ENCODE peak calls at places on chromosomes 2 and 18, in four cellular contexts. One of them, this sample, is unnamed.

GRCh38 chr2:120730053-120730439 is 5.6 kb upstream of the GLI2 start:
- DNase-seq in ELR: peak; percentile 8
- DNase-seq in mesothelial cell of epicardium: no peak
- DNase-seq in activated CD4-positive, CD25-positive, alpha-beta regulatory T cell: no peak
- DNase-seq in this sample: no peak

GRCh38 chr18:2906522-2907458 is 60.0 kb downstream of the EMILIN2 start:
- DNase-seq in mesothelial cell of epicardium: no peak
- DNase-seq in ELR: peak; percentile 45
- DNase-seq in activated CD4-positive, CD25-positive, alpha-beta regulatory T cell: peak; percentile 27
- DNase-seq in this sample: peak; percentile 85

GRCh38 chr2:108548221-108549003 is 14.1 kb downstream of the LIMS1 start:
- DNase-seq in activated CD4-positive, CD25-positive, alpha-beta regulatory T cell: no peak
- DNase-seq in mesothelial cell of epicardium: no peak
- DNase-seq in ELR: no peak
- DNase-seq in this sample: no peak

GRCh38 chr2:73084971-73085370 is 13.5 kb upstream of the SFXN5 start:
- DNase-seq in activated CD4-positive, CD25-positive, alpha-beta regulatory T cell: no peak
- DNase-seq in mesothelial cell of epicardium: no peak
- DNase-seq in ELR: no peak
- DNase-seq in this sample: no peak

GRCh38 chr2:152309352-152310214 is 25.4 kb upstream of the FMNL2 start:
- DNase-seq in ELR: no peak
- DNase-seq in mesothelial cell of epicardium: no peak
- DNase-seq in activated CD4-positive, CD25-positive, alpha-beta regulatory T cell: no peak
- DNase-seq in this sample: no peak

GRCh38 chr18:31244737-31245432 is 73.1 kb upstream of the DSG1 start:
- DNase-seq in activated CD4-positive, CD25-positive, alpha-beta regulatory T cell: no peak
- DNase-seq in ELR: no peak
- DNase-seq in mesothelial cell of epicardium: no peak
- DNase-seq in this sample: no peak

GRCh38 chr18:63264871-63265270 is 54.7 kb downstream of the BCL2 start:
- DNase-seq in activated CD4-positive, CD25-positive, alpha-beta regulatory T cell: no peak
- DNase-seq in ELR: no peak
- DNase-seq in mesothelial cell of epicardium: no peak
- DNase-seq in this sample: no peak

GRCh38 chr2:74767618-74768017 is 66.3 kb upstream of the HK2 start:
- DNase-seq in activated CD4-positive, CD25-positive, alpha-beta regulatory T cell: no peak
- DNase-seq in mesothelial cell of epicardium: no peak
- DNase-seq in ELR: no peak
- DNase-seq in this sample: no peak

GRCh38 chr2:66957677-66958076 is 439.5 kb upstream of the ETAA1 start:
- DNase-seq in activated CD4-positive, CD25-positive, alpha-beta regulatory T cell: no peak
- DNase-seq in mesothelial cell of epicardium: no peak
- DNase-seq in ELR: no peak
- DNase-seq in this sample: no peak

GRCh38 chr2:199535445-199536177 is 77.9 kb upstream of the SATB2 start:
- DNase-seq in ELR: no peak
- DNase-seq in mesothelial cell of epicardium: no peak
- DNase-seq in activated CD4-positive, CD25-positive, alpha-beta regulatory T cell: no peak
- DNase-seq in this sample: no peak

GRCh38 chr2:44746856-44747612 is 194.5 kb upstream of the SIX3 start:
- DNase-seq in ELR: no peak
- DNase-seq in mesothelial cell of epicardium: no peak
- DNase-seq in activated CD4-positive, CD25-positive, alpha-beta regulatory T cell: no peak
- DNase-seq in this sample: no peak

GRCh38 chr2:233356546-233357308 is 2.4 kb downstream of the DGKD start:
- DNase-seq in mesothelial cell of epicardium: no peak
- DNase-seq in ELR: no peak
- DNase-seq in activated CD4-positive, CD25-positive, alpha-beta regulatory T cell: no peak
- DNase-seq in this sample: no peak

GRCh38 chr2:224360801-224361251 is 41.1 kb downstream of the FAM124B start:
- DNase-seq in mesothelial cell of epicardium: no peak
- DNase-seq in ELR: peak; percentile 13
- DNase-seq in activated CD4-positive, CD25-positive, alpha-beta regulatory T cell: no peak
- DNase-seq in this sample: no peak

GRCh38 chr18:23244431-23244830 is 109.1 kb downstream of the CABLES1 start:
- DNase-seq in mesothelial cell of epicardium: no peak
- DNase-seq in activated CD4-positive, CD25-positive, alpha-beta regulatory T cell: no peak
- DNase-seq in ELR: no peak
- DNase-seq in this sample: no peak

GRCh38 chr18:36249392-36249791 is 48.1 kb upstream of the FHOD3 start:
- DNase-seq in mesothelial cell of epicardium: no peak
- DNase-seq in ELR: no peak
- DNase-seq in activated CD4-positive, CD25-positive, alpha-beta regulatory T cell: no peak
- DNase-seq in this sample: no peak

GRCh38 chr2:40098786-40099470 is 319.9 kb upstream of the THUMPD2 start:
- DNase-seq in activated CD4-positive, CD25-positive, alpha-beta regulatory T cell: no peak
- DNase-seq in ELR: peak; percentile 79
- DNase-seq in mesothelial cell of epicardium: no peak
- DNase-seq in this sample: no peak

GRCh38 chr2:171985076-171985475 is 14.7 kb upstream of the METAP1D start:
- DNase-seq in mesothelial cell of epicardium: no peak
- DNase-seq in ELR: no peak
- DNase-seq in activated CD4-positive, CD25-positive, alpha-beta regulatory T cell: no peak
- DNase-seq in this sample: no peak

GRCh38 chr2:98504386-98505109 is 59.9 kb downstream of the INPP4A start:
- DNase-seq in ELR: no peak
- DNase-seq in mesothelial cell of epicardium: no peak
- DNase-seq in activated CD4-positive, CD25-positive, alpha-beta regulatory T cell: no peak
- DNase-seq in this sample: no peak

GRCh38 chr2:102070058-102070642 is 72.4 kb upstream of the IL1R1 start:
- DNase-seq in ELR: peak; percentile 63
- DNase-seq in mesothelial cell of epicardium: no peak
- DNase-seq in activated CD4-positive, CD25-positive, alpha-beta regulatory T cell: no peak
- DNase-seq in this sample: no peak

GRCh38 chr2:109535217-109535946 is 78.4 kb downstream of the SEPTIN10 start:
- DNase-seq in activated CD4-positive, CD25-positive, alpha-beta regulatory T cell: no peak
- DNase-seq in mesothelial cell of epicardium: no peak
- DNase-seq in ELR: no peak
- DNase-seq in this sample: no peak

GRCh38 chr18:27185025-27185763 is at the start of gene CHST9:
- DNase-seq in ELR: no peak
- DNase-seq in activated CD4-positive, CD25-positive, alpha-beta regulatory T cell: no peak
- DNase-seq in mesothelial cell of epicardium: no peak
- DNase-seq in this sample: peak; percentile 42

GRCh38 chr18:52903858-52904257 is 563.9 kb downstream of the DCC start:
- DNase-seq in activated CD4-positive, CD25-positive, alpha-beta regulatory T cell: no peak
- DNase-seq in ELR: no peak
- DNase-seq in mesothelial cell of epicardium: no peak
- DNase-seq in this sample: peak; percentile 18

GRCh38 chr18:79542876-79543750 is 136.5 kb upstream of the CTDP1 start:
- DNase-seq in ELR: no peak
- DNase-seq in activated CD4-positive, CD25-positive, alpha-beta regulatory T cell: no peak
- DNase-seq in mesothelial cell of epicardium: no peak
- DNase-seq in this sample: no peak

GRCh38 chr2:26613241-26614204 is 27.6 kb downstream of the CIB4 start:
- DNase-seq in mesothelial cell of epicardium: no peak
- DNase-seq in ELR: no peak
- DNase-seq in activated CD4-positive, CD25-positive, alpha-beta regulatory T cell: no peak
- DNase-seq in this sample: no peak

GRCh38 chr2:64259301-64259700 is 115.1 kb upstream of the PELI1 start:
- DNase-seq in activated CD4-positive, CD25-positive, alpha-beta regulatory T cell: no peak
- DNase-seq in mesothelial cell of epicardium: peak; percentile 40
- DNase-seq in ELR: no peak
- DNase-seq in this sample: no peak

GRCh38 chr2:2866459-2866858 is 511.2 kb downstream of the EIPR1 start:
- DNase-seq in activated CD4-positive, CD25-positive, alpha-beta regulatory T cell: no peak
- DNase-seq in ELR: no peak
- DNase-seq in mesothelial cell of epicardium: no peak
- DNase-seq in this sample: no peak

GRCh38 chr2:71856709-71857525 is 290.7 kb downstream of the CYP26B1 start:
- DNase-seq in ELR: peak; percentile 20
- DNase-seq in mesothelial cell of epicardium: no peak
- DNase-seq in activated CD4-positive, CD25-positive, alpha-beta regulatory T cell: no peak
- DNase-seq in this sample: no peak

GRCh38 chr18:24819141-24819890 is 358.9 kb downstream of the HRH4 start:
- DNase-seq in mesothelial cell of epicardium: no peak
- DNase-seq in ELR: no peak
- DNase-seq in activated CD4-positive, CD25-positive, alpha-beta regulatory T cell: no peak
- DNase-seq in this sample: no peak

GRCh38 chr18:31275722-31276463 is 42.1 kb upstream of the DSG1 start:
- DNase-seq in mesothelial cell of epicardium: no peak
- DNase-seq in activated CD4-positive, CD25-positive, alpha-beta regulatory T cell: no peak
- DNase-seq in ELR: no peak
- DNase-seq in this sample: no peak

GRCh38 chr2:174485763-174486613 is 841 bp downstream of the GPR155 start:
- DNase-seq in mesothelial cell of epicardium: no peak
- DNase-seq in activated CD4-positive, CD25-positive, alpha-beta regulatory T cell: no peak
- DNase-seq in ELR: peak; percentile 58
- DNase-seq in this sample: peak; percentile 27

GRCh38 chr2:85468096-85468703 is 49.7 kb downstream of the SH2D6 start:
- DNase-seq in ELR: no peak
- DNase-seq in mesothelial cell of epicardium: no peak
- DNase-seq in activated CD4-positive, CD25-positive, alpha-beta regulatory T cell: no peak
- DNase-seq in this sample: no peak

GRCh38 chr2:73983322-73984202 is 1.1 kb upstream of the TET3 start:
- DNase-seq in mesothelial cell of epicardium: peak; percentile 82
- DNase-seq in activated CD4-positive, CD25-positive, alpha-beta regulatory T cell: no peak
- DNase-seq in ELR: no peak
- DNase-seq in this sample: peak; percentile 73

GRCh38 chr18:6885992-6886823 is 156.7 kb downstream of the ARHGAP28 start:
- DNase-seq in ELR: peak; percentile 39
- DNase-seq in mesothelial cell of epicardium: no peak
- DNase-seq in activated CD4-positive, CD25-positive, alpha-beta regulatory T cell: no peak
- DNase-seq in this sample: peak; percentile 40

GRCh38 chr18:50093366-50093765 is 101.6 kb downstream of the MYO5B start:
- DNase-seq in mesothelial cell of epicardium: no peak
- DNase-seq in activated CD4-positive, CD25-positive, alpha-beta regulatory T cell: no peak
- DNase-seq in ELR: no peak
- DNase-seq in this sample: no peak

GRCh38 chr2:219002395-219003266 is 9.4 kb upstream of the CRYBA2 start:
- DNase-seq in mesothelial cell of epicardium: no peak
- DNase-seq in activated CD4-positive, CD25-positive, alpha-beta regulatory T cell: no peak
- DNase-seq in ELR: no peak
- DNase-seq in this sample: peak; percentile 95

GRCh38 chr2:216379955-216380354 is 7.7 kb upstream of the MARCHF4 start:
- DNase-seq in ELR: no peak
- DNase-seq in activated CD4-positive, CD25-positive, alpha-beta regulatory T cell: no peak
- DNase-seq in mesothelial cell of epicardium: no peak
- DNase-seq in this sample: no peak

GRCh38 chr18:63098014-63098981 is 221.3 kb downstream of the BCL2 start:
- DNase-seq in activated CD4-positive, CD25-positive, alpha-beta regulatory T cell: no peak
- DNase-seq in ELR: no peak
- DNase-seq in mesothelial cell of epicardium: no peak
- DNase-seq in this sample: no peak